ENCODE peak calls at places on chromosomes 11 and 22, in six cellular contexts. O, J, C, I, V and U are unnamed samples.

GRCh38 chr11:34599406-34599901 is 21.4 kb upstream of the EHF start:
- DNase-seq in I (peak), V (no peak), C (peak), J (peak), O (peak), U (no peak)

GRCh38 chr22:44452531-44453420 is 45.3 kb downstream of the RTL6 start:
- DNase-seq in V (no peak), I (no peak), C (no peak), J (no peak), O (no peak), U (no peak)

GRCh38 chr11:2260491-2261364 is 9.7 kb downstream of the ASCL2 start:
- DNase-seq in C (no peak), J (no peak), O (no peak), I (no peak), V (no peak), U (no peak)

GRCh38 chr22:44870021-44870420 is 117.6 kb downstream of the ARHGAP8 start:
- DNase-seq in I (no peak), V (no peak), C (no peak), J (peak), O (peak), U (peak)

GRCh38 chr22:37337204-37337943 is 55.1 kb downstream of the CYTH4 start:
- DNase-seq in I (no peak), O (no peak), C (no peak), V (no peak), J (no peak), U (peak)

GRCh38 chr22:25402501-25403283 is 161.8 kb upstream of the GRK3 start:
- DNase-seq in I (no peak), C (peak), O (no peak), J (peak), V (no peak), U (no peak)

GRCh38 chr22:24427500-24428164 is at the start of gene ADORA2A:
- DNase-seq in O (no peak), J (no peak), V (peak), C (no peak), I (no peak), U (peak)

GRCh38 chr22:36873614-36874308 is 13.0 kb downstream of the NCF4 start:
- DNase-seq in O (peak), I (peak), C (peak), V (peak), J (peak), U (peak)

GRCh38 chr11:117831661-117832415 is 7.3 kb upstream of the FXYD2 start:
- DNase-seq in J (no peak), I (no peak), C (no peak), V (no peak), O (no peak), U (no peak)

GRCh38 chr11:116215471-116216113 is 557.2 kb downstream of the BUD13 start:
- DNase-seq in V (no peak), O (no peak), I (no peak), C (no peak), J (peak), U (no peak)

GRCh38 chr11:64126796-64127195 is 39.1 kb downstream of the MACROD1 start:
- DNase-seq in C (no peak), I (no peak), O (no peak), J (no peak), V (no peak), U (no peak)
- TF ChIP-seq MYC in C (no peak), I (no peak), O (no peak), J (no peak), V (no peak), U (no peak)

DNA sequence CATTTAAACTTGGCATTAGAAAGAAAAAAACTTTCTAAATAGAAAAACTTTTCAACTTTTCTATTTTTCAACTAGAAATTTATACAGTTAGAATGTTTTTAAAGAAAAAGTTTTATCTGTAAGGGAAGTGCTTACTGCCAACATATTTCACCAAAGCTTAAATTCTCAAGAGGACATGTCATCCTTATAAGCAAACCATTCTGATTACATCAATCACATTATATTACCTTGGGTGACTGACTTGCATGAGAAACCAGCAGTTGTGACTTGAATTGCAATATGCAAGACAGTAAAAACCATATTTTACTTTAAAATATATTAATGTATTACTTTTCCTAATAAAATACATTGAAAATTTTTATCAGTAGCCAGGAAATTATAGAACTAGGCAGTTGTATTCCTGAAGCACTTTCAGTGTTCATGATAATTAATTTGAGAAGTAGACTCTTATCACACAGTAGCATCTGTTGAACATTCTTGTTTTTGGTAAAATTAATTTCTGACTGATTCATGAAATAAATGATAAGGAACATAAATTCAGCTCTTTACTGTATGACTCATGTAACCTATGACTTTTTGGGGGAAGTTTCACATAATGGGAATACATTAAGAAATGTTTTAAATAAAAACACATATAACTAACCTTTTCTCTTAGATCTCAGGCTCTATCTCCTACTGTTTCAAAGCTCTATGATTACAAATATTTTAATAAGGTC is 345.0 kb upstream of the CCDC179 start:
- DNase-seq in C (no peak), J (no peak), O (no peak), I (peak), V (no peak), U (no peak)
- TF ChIP-seq MYC in C (no peak), J (no peak), O (no peak), I (no peak), V (no peak), U (no peak)

DNA sequence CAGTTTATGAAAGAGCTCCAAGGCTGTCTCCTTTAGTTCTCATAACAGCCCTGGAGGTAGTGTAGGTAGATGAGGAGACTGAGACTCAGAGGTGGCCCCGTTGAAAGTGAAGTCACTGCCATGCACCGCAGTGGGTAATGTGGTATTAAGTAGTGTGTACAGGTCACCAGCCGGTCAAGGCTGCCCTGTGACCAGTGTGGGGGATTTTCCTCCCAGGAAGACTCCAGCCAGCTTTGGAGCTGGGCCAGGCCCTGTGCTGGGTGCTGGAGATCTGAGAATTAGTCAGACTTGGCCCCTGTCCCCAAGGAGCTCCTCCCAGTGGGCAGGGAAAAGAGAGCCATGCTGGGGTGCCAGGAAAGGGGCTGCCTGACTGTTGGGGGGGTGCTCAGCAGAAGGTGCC is 5.3 kb downstream of the OMP start:
- DNase-seq in J (no peak), C (peak), V (no peak), O (peak), I (peak), U (no peak)
- TF ChIP-seq MYC in J (no peak), C (no peak), V (no peak), O (no peak), I (no peak), U (no peak)

GRCh38 chr11:35615911-35616900 is 2.1 kb upstream of the FJX1 start:
- DNase-seq in O (peak), C (peak), V (no peak), J (peak), I (peak), U (peak)
- TF ChIP-seq MYC in O (no peak), C (no peak), V (no peak), J (no peak), I (no peak), U (no peak)